ENCODE peak calls at places on chromosomes 4 and X, in six cellular contexts. E is cardiac muscle cell, L is hepatocyte, A is GM12878, F is left lung, H is neural progenitor cell. G is an unnamed sample. For H3K4me1, the result is how much of the 10 kb centered on the place peaks cover.

GRCh38 chrX:119266364-119266995 is 30.4 kb downstream of the PGRMC1 start:
- DNase-seq in A (no peak), H (peak), E (peak), F (no peak), L (peak), G (no peak)

GRCh38 chr4:152323221-152323620 is 212.7 kb downstream of the FBXW7 start:
- DNase-seq in L (no peak), A (no peak), E (no peak), F (no peak), H (no peak), G (no peak)

GRCh38 chr4:157221426-157221894 is 932 bp downstream of the GRIA2 start:
- DNase-seq in E (no peak), A (no peak), L (no peak), F (no peak), H (peak), G (no peak)

GRCh38 chr4:3532714-3533336 is 603 bp upstream of the LRPAP1 start:
- DNase-seq in A (no peak), F (no peak), H (peak), L (peak), E (no peak), G (no peak)

GRCh38 chr4:157010630-157011029 is 39.0 kb upstream of the PDGFC start:
- DNase-seq in L (no peak), H (no peak), F (no peak), A (no peak), E (no peak), G (no peak)

GRCh38 chrX:112058255-112058654 is 24.3 kb downstream of the TRPC5 start:
- DNase-seq in E (peak), H (no peak), A (no peak), L (no peak), F (no peak), G (no peak)

GRCh38 chr4:185004562-185005208 is 13.6 kb upstream of the HELT start:
- DNase-seq in F (no peak), A (no peak), E (peak), H (peak), L (no peak), G (no peak)

GRCh38 chr4:121164291-121164690 is at the start of gene TNIP3:
- DNase-seq in F (no peak), H (no peak), E (no peak), A (no peak), L (no peak), G (no peak)

GRCh38 chr4:2762048-2762447 is 5.9 kb upstream of the TNIP2 start:
- DNase-seq in F (peak), E (no peak), A (no peak), L (no peak), H (no peak), G (no peak)

GRCh38 chrX:23885803-23886202 is 21.9 kb downstream of the APOO start:
- DNase-seq in A (no peak), L (no peak), F (no peak), E (no peak), H (no peak), G (no peak)

GRCh38 chrX:259692-260355 is 21.4 kb upstream of the PLCXD1 start:
- DNase-seq in F (no peak), H (peak), L (no peak), E (no peak), A (no peak), G (peak)

GRCh38 chr4:32226733-32227132 is 1506.6 kb downstream of the PCDH7 start:
- DNase-seq in F (no peak), E (no peak), H (no peak), A (no peak), L (no peak), G (no peak)

GRCh38 chr4:176001171-176002006 is 64.3 kb upstream of the WDR17 start:
- DNase-seq in E (peak), L (peak), F (peak), H (peak), A (no peak), G (no peak)

GRCh38 chr4:140790171-140790570 is 34.0 kb upstream of the TBC1D9 start:
- DNase-seq in F (no peak), E (peak), H (no peak), A (no peak), L (no peak), G (no peak)

GRCh38 chrX:140762061-140762460 is 52.5 kb downstream of the LINC00632 start:
- DNase-seq in H (peak), F (no peak), A (no peak), L (peak), E (peak), G (no peak)

GRCh38 chr4:1476140-1476513 is 69.9 kb upstream of the NKX1-1 start:
- DNase-seq in E (no peak), A (no peak), L (no peak), H (no peak), F (no peak), G (no peak)

GRCh38 chr4:53510316-53510715 is 81.0 kb downstream of the LNX1 start:
- DNase-seq in L (no peak), F (no peak), A (no peak), H (no peak), E (no peak), G (no peak)

GRCh38 chr4:181601118-181601517 is 642.1 kb upstream of the TENM3 start:
- DNase-seq in H (no peak), F (no peak), A (no peak), L (no peak), E (no peak), G (no peak)

GRCh38 chr4:53804719-53805118 is 213.4 kb upstream of the LNX1 start:
- DNase-seq in F (peak), A (peak), E (no peak), H (peak), L (peak), G (no peak)

GRCh38 chr4:26217961-26218676 is 102.7 kb upstream of the RBPJ start:
- DNase-seq in L (no peak), H (no peak), E (no peak), A (peak), F (no peak), G (no peak)

GRCh38 chrX:13087322-13088154 is 43.1 kb upstream of the FAM9C start:
- DNase-seq in E (no peak), L (no peak), F (no peak), H (no peak), A (peak), G (no peak)

GRCh38 chr4:81407726-81408125 is 64.0 kb downstream of the RASGEF1B start:
- DNase-seq in F (no peak), E (no peak), L (no peak), A (no peak), H (no peak), G (no peak)

GRCh38 chrX:45774961-45775360 is 574.3 kb upstream of the DIPK2B start:
- DNase-seq in L (no peak), F (no peak), H (no peak), A (no peak), E (no peak), G (no peak)

GRCh38 chr4:40681600-40682297 is 52.1 kb upstream of the RBM47 start:
- DNase-seq in A (no peak), E (peak), L (no peak), F (no peak), H (peak), G (no peak)

GRCh38 chr4:24578364-24578763 is 6.0 kb downstream of the DHX15 start:
- DNase-seq in A (no peak), H (no peak), L (no peak), F (no peak), E (no peak), G (no peak)

GRCh38 chr4:24584175-24584850 is at the start of gene DHX15:
- DNase-seq in E (peak), H (peak), L (peak), F (peak), A (peak), G (peak)

GRCh38 chr4:24583451-24584174 is 741 bp downstream of the DHX15 start:
- DNase-seq in E (peak), L (peak), A (no peak), F (peak), H (peak), G (peak)

DNA sequence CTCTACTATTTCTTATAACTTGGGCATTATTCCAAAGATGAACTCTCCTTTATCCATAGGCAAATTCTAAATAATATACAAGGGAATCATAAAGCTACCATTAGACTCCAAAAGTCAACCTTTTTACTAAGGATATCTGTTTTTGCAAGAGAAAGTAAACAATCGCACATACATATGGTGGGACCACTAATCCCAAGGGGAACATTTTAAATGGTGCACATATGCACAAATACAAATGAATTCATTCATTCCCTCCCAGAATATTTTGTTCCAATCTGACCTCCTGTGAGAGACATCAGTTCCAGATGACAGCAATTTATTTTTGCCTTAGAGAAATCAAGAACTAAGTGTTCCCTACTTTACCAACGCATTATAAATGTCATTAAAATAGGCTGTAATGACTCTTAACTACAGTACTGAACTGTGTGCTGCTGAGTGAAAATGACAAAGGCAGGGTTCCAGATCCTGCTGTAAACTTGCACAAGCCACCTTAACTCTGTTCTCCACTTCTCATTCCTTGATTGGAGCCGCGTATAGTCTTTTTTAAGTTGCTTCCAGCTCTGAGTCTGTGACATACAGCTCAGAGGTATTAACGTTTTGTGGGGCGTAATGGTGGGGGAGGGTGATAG is 2.0 kb downstream of the DHX15 start:
- DNase-seq in L (peak), E (no peak), H (peak), A (no peak), F (no peak), G (no peak)
- H3K4me1 ChIP-seq in L (under half), E (under half), H (under half), A (under half), F (half or more), G (under half)

GRCh38 chr4:10117424-10118354 is 1.1 kb upstream of the WDR1 start:
- DNase-seq in A (peak), L (peak), H (peak), E (no peak), F (no peak), G (no peak)
- H3K4me1 ChIP-seq in A (under half), L (under half), H (under half), E (under half), F (under half), G (under half)

GRCh38 chr4:177315767-177316490 is 6.3 kb downstream of the NEIL3 start:
- DNase-seq in E (no peak), F (no peak), L (no peak), H (no peak), A (no peak), G (no peak)

GRCh38 chr4:177309525-177310371 is at the start of gene NEIL3:
- DNase-seq in A (peak), L (peak), H (peak), E (peak), F (peak), G (peak)

GRCh38 chr4:177308125-177308524 is 1.5 kb upstream of the NEIL3 start:
- DNase-seq in E (no peak), A (no peak), H (no peak), F (no peak), L (no peak), G (no peak)

GRCh38 chr4:177308842-177309524 is 691 bp upstream of the NEIL3 start:
- DNase-seq in E (no peak), H (no peak), F (no peak), L (no peak), A (no peak), G (no peak)

GRCh38 chr4:177313263-177313662 is 3.6 kb downstream of the NEIL3 start:
- DNase-seq in E (no peak), L (no peak), A (no peak), F (no peak), H (no peak), G (no peak)
- H3K4me1 ChIP-seq in E (under half), L (under half), A (under half), F (under half), H (under half), G (under half)

DNA sequence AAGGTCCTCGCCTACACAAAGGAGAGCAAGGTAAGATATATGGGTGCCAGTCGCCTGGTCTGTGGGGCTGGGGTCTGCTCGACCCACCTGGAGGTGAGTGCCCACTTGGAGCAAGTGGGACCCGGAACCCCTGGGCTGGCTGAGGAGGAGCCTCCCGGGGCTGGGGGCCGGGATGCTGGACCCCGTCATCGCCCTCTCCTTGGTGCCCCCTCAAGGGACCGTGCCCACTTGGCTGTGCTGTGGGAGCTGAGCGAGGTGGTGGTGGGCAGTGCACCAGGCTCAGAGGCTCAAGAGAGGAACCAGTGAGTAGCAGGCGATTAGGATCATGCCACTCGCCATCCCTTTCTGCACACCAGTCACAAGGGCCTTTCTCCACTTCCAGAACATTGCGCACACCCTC is 203.7 kb upstream of the PSAPL1 start:
- DNase-seq in L (no peak), E (no peak), F (no peak), H (no peak), A (no peak), G (peak)
- H3K4me1 ChIP-seq in L (under half), E (under half), F (under half), H (under half), A (under half), G (under half)

DNA sequence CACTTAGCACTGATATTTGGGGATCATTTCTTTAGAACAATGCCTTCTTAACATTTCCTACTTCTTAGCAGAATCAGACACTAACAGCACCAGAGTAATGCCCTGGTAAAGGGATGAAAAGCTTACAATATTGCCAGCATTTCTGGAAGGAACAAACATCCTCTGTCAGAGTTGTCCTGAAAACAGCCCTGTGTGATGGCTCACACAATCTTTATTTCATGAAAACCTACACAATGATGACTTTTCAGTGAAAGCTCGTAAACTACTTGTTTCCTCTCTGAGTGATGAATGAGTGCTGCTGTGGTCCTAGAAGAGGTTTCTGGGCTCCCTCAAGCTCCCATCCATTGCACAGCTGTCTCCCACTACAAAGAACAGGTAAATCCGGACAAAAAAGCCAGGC is 52.8 kb downstream of the GPC4 start:
- DNase-seq in A (no peak), H (no peak), F (no peak), E (no peak), L (no peak), G (no peak)
- H3K4me1 ChIP-seq in A (under half), H (under half), F (under half), E (under half), L (under half), G (under half)

DNA sequence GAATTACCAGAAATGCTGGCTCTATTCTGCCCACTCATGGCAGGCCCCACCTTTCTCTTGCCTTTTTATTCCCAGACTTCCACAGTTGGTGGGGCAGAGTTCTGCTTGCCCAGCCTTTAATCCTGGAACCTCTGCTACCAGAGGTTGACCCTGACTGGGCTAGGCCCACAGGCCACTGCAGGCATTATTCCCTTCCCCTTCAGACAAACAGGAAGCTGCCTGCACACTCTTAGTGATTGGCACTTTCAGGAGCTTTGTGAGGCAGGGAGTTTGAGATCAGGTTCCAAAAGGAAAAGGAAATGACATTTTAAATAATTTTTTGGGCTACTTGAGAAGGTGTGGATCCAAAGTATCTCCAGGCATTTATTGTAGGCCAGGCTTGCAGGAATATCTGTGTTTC is 18.8 kb downstream of the MSN start:
- DNase-seq in H (no peak), L (no peak), F (no peak), E (no peak), A (no peak), G (no peak)
- H3K4me1 ChIP-seq in H (under half), L (under half), F (half or more), E (under half), A (under half), G (half or more)

GRCh38 chrX:154508346-154508745 is 7.7 kb downstream of the FAM3A start:
- DNase-seq in E (no peak), L (no peak), H (no peak), A (no peak), F (no peak), G (no peak)
- H3K4me1 ChIP-seq in E (under half), L (under half), H (under half), A (under half), F (under half), G (under half)